ENCODE peak calls at places on chromosomes 7 and 10, in eight cellular contexts. L is NCI-H1694 treated with DMSO at 0.1 percent for 48 hours, B is GM19239, N is HuH-7.5, J is NCI-H510A, W is NCI-H2171 treated with DMSO at 0.1 percent for 48 hours, Z is HEK293T, Y is B cell. V is an unnamed sample.
A peak's percentile ranks its signal among the peaks of the same experiment; 100 is the strongest.

GRCh38 chr7:1847260-1848001 is 177.4 kb downstream of the ELFN1 start:
- DNase-seq in L (no peak), B (no peak), N (no peak), J (no peak), W (no peak), Z (no peak), Y (no peak), V (no peak)

GRCh38 chr7:87600130-87601124 is at the start of gene ABCB1:
- DNase-seq in L (no peak), B (peak; percentile 15), N (peak; percentile 63), J (peak; percentile 14), W (no peak), Z (peak; percentile 74), Y (peak; percentile 59), V (peak; percentile 61)

GRCh38 chr10:102347236-102347828 is 48.2 kb upstream of the NFKB2 start:
- DNase-seq in L (peak; percentile 6), B (no peak), N (peak; percentile 32), J (peak; percentile 40), W (peak; percentile 6), Z (peak; percentile 62), Y (no peak), V (peak; percentile 68)

GRCh38 chr7:26658080-26658697 is 206.2 kb downstream of the SKAP2 start:
- DNase-seq in L (peak; percentile 92), B (no peak), N (no peak), J (peak; percentile 30), W (peak; percentile 91), Z (no peak), Y (no peak), V (no peak)

GRCh38 chr7:150927954-150928340 is 50.2 kb downstream of the KCNH2 start:
- DNase-seq in L (no peak), B (no peak), N (no peak), J (no peak), W (no peak), Z (no peak), Y (no peak), V (no peak)

GRCh38 chr7:21191317-21192073 is 236.4 kb upstream of the SP4 start:
- DNase-seq in L (no peak), B (no peak), N (no peak), J (no peak), W (no peak), Z (no peak), Y (no peak), V (no peak)

GRCh38 chr10:6202098-6202683 is 541 bp upstream of the PFKFB3 start:
- DNase-seq in L (no peak), B (no peak), N (no peak), J (no peak), W (no peak), Z (no peak), Y (no peak), V (no peak)

GRCh38 chr7:111750168-111750715 is 187.9 kb upstream of the IMMP2L start:
- DNase-seq in L (no peak), B (no peak), N (no peak), J (no peak), W (no peak), Z (no peak), Y (no peak), V (no peak)

GRCh38 chr7:40572810-40573470 is 438.1 kb downstream of the SUGCT start:
- DNase-seq in L (no peak), B (no peak), N (no peak), J (no peak), W (no peak), Z (no peak), Y (no peak), V (no peak)

GRCh38 chr7:29976673-29977072 is 12.9 kb downstream of the SCRN1 start:
- DNase-seq in L (no peak), B (no peak), N (no peak), J (no peak), W (no peak), Z (no peak), Y (no peak), V (no peak)